ENCODE peak calls at places on chromosomes 1 and 21, in nine cellular contexts. L is IMR-90, F is lower lobe of right lung, W is GM10248, Q is left ventricle myocardium inferior, N is WTC11, M is B cell, V is AG09309, G is cardiac muscle cell. Y is an unnamed sample.

GRCh38 chr1:56927986-56928385 is 37.8 kb downstream of the C8B start:
- DNase-seq in L (no peak), F (no peak), W (no peak), Q (no peak), N (no peak), M (no peak), V (no peak), G (no peak), Y (no peak)

GRCh38 chr1:86567936-86568335 is 21.1 kb downstream of the CLCA4 start:
- DNase-seq in L (no peak), F (no peak), W (no peak), Q (no peak), N (no peak), M (no peak), V (no peak), G (no peak), Y (no peak)

GRCh38 chr1:233998926-233999325 is 94.5 kb downstream of the SLC35F3 start:
- DNase-seq in L (no peak), F (no peak), W (no peak), Q (no peak), N (no peak), M (no peak), V (no peak), G (no peak), Y (no peak)

GRCh38 chr21:15978158-15978805 is 248.5 kb downstream of the USP25 start:
- DNase-seq in L (peak; percentile 6), F (no peak), W (no peak), Q (no peak), N (no peak), M (no peak), V (peak; percentile 37), G (peak; percentile 54), Y (no peak)

GRCh38 chr1:181092883-181093282 is 4.4 kb downstream of the IER5 start:
- DNase-seq in L (no peak), F (no peak), W (no peak), Q (no peak), N (no peak), M (no peak), V (no peak), G (no peak), Y (no peak)

GRCh38 chr1:12336436-12336835 is 106.6 kb downstream of the VPS13D start:
- DNase-seq in L (peak; percentile 7), F (no peak), W (no peak), Q (no peak), N (no peak), M (no peak), V (no peak), G (peak; percentile 58), Y (no peak)

GRCh38 chr1:164787834-164788231 is 228.8 kb downstream of the PBX1 start:
- DNase-seq in L (no peak), F (no peak), W (no peak), Q (no peak), N (no peak), M (no peak), V (no peak), G (no peak), Y (no peak)

GRCh38 chr21:25396135-25396711 is 211.1 kb downstream of the MRPL39 start:
- DNase-seq in L (no peak), F (no peak), W (peak; percentile 60), Q (no peak), N (no peak), M (no peak), V (no peak), G (no peak), Y (no peak)

GRCh38 chr1:225919906-225920305 is 4.1 kb downstream of the PYCR2 start:
- DNase-seq in L (peak; percentile 77), F (peak; percentile 76), W (no peak), Q (peak; percentile 73), N (no peak), M (no peak), V (peak; percentile 52), G (peak; percentile 94), Y (no peak)

GRCh38 chr1:117629625-117630422 is 24.0 kb downstream of the TENT5C start:
- DNase-seq in L (no peak), F (peak; percentile 55), W (no peak), Q (no peak), N (no peak), M (no peak), V (no peak), G (no peak), Y (no peak)

GRCh38 chr1:230517786-230518185 is 91.7 kb upstream of the PGBD5 start:
- DNase-seq in L (no peak), F (no peak), W (no peak), Q (no peak), N (peak; percentile 17), M (no peak), V (no peak), G (no peak), Y (no peak)

GRCh38 chr1:236143104-236143948 is 987 bp downstream of the GPR137B start:
- DNase-seq in L (peak; percentile 72), F (no peak), W (no peak), Q (no peak), N (no peak), M (peak; percentile 40), V (peak; percentile 39), G (peak; percentile 72), Y (peak; percentile 15)

GRCh38 chr1:202835548-202836072 is 24.9 kb downstream of the PCAT6 start:
- DNase-seq in L (no peak), F (no peak), W (peak; percentile 55), Q (no peak), N (no peak), M (no peak), V (no peak), G (no peak), Y (no peak)

DNA sequence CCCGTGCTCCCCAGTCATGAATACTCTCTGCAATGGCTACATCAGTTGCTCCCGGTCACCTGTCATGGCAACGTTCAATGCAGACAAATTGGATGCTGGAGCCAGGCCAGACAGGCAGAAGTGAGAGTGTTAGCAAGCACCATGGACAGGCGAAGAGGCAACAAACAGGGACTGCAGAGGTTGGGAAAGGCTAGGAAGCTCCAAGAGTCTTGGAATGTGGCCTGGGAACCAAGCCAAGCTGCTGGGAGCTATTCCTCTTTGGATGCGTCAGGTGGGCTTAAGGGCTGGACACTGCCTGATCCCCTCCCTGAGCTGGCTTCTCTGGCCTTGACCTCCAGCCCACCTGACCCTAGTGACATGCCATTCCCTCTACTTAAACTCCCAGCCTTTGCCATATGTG is 102.9 kb downstream of the ACTL8 start:
- DNase-seq in L (peak; percentile 42), F (no peak), W (no peak), Q (no peak), N (no peak), M (no peak), V (no peak), G (peak; percentile 64), Y (no peak)
- TF ChIP-seq CTCF in L (no peak), F (no peak), W (no peak), Q (no peak), N (no peak), M (no peak), V (no peak), G (no peak), Y (no peak)

GRCh38 chr1:35764283-35764682 is 5.5 kb downstream of the CLSPN start:
- DNase-seq in L (no peak), F (no peak), W (no peak), Q (no peak), N (no peak), M (no peak), V (no peak), G (no peak), Y (no peak)

GRCh38 chr1:35769759-35770446 is at the start of gene CLSPN:
- DNase-seq in L (peak; percentile 94), F (peak; percentile 94), W (peak; percentile 98), Q (peak; percentile 94), N (peak; percentile 100), M (peak; percentile 93), V (peak; percentile 73), G (peak; percentile 97), Y (peak; percentile 97)

GRCh38 chr1:35768350-35769187 is 1.2 kb downstream of the CLSPN start:
- DNase-seq in L (no peak), F (no peak), W (peak; percentile 23), Q (no peak), N (no peak), M (no peak), V (no peak), G (peak; percentile 7), Y (no peak)

GRCh38 chr1:35773711-35774110 is 3.9 kb upstream of the CLSPN start:
- DNase-seq in L (no peak), F (no peak), W (no peak), Q (no peak), N (no peak), M (no peak), V (no peak), G (no peak), Y (no peak)

GRCh38 chr1:35769188-35769758 is 505 bp downstream of the CLSPN start:
- DNase-seq in L (peak; percentile 75), F (peak; percentile 90), W (peak; percentile 94), Q (peak; percentile 87), N (peak; percentile 92), M (peak; percentile 83), V (peak; percentile 14), G (peak; percentile 91), Y (peak; percentile 88)
- TF ChIP-seq CTCF in L (no peak), F (peak; percentile 11), W (no peak), Q (peak; percentile 45), N (no peak), M (no peak), V (no peak), G (peak; percentile 23), Y (no peak)

DNA sequence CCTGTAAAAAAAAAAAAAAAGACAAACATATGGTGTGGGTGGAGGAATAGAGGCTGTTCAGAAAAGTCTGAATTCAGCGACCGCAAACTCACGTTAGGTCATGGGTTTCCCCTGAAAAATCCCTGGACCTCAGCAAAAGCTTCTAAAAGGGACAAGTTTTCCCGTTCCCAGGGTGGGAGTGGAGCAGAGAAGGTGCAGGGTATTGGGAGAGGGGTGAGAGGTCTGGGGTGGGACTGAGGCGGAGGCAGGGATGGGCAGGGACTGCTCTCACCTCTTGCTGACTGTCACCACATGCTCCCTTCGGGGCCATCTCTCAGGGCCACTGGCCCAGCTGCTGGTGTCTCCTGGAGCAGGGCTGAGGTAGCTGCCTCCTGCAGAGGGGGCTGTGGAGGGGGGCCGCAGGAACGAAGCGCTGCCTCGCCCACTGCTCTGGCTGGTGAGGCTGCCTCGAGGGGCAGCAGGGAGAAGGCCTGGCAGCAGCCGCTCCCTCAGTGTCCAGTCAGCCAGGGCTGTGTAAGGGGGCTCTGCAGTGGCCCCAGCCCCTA is 2.7 kb upstream of the TAGLN2 start:
- DNase-seq in L (no peak), F (no peak), W (no peak), Q (no peak), N (no peak), M (no peak), V (no peak), G (no peak), Y (no peak)
- TF ChIP-seq CTCF in L (no peak), F (no peak), W (no peak), Q (no peak), N (no peak), M (no peak), V (no peak), G (no peak), Y (no peak)

DNA sequence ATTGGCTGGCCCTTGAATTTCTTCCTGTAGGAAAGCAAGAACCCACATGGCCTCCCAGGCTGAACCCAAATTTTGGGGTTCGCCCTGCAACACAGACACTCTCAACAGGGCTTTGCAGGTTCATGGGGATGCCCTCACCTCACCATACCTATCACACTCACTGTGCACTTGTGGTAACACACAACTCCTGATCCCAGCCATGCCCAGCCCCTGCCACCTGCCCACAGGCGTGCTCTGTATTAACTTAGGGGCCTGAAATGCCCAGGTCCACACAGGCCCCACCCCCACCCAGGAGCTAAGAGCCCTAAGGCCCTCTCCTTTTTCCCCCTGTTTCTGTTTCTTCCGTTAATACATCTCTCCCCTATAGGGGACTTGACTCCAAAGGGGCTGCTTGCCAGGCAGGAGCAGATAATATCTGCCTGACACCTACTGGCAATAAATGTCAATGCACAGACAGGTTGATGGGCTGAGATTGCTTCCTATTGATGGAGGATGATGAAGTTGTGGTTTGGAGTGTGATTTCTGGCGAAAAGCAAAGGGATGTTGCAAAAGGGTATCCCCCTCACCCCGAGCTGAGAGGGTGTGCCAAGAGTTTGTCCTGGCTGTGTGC is 171.5 kb downstream of the AJAP1 start:
- DNase-seq in L (no peak), F (no peak), W (peak; percentile 32), Q (no peak), N (no peak), M (peak; percentile 35), V (no peak), G (no peak), Y (peak; percentile 17)
- TF ChIP-seq CTCF in L (no peak), F (peak; percentile 23), W (peak; percentile 75), Q (peak; percentile 50), N (no peak), M (peak; percentile 46), V (no peak), G (peak; percentile 4), Y (no peak)